ENCODE peak calls at places on chromosomes 5 and 9, in nine cellular contexts. C is hepatocyte, E is K562, Z is OCI-LY7, A is astrocyte, I is neuronal stem cell, S is fibroblast of lung, B is GM23248, W is IMR-90. Y is an unnamed sample. For H3K36me3, the result is how much of the 10 kb centered on the place peaks cover.

GRCh38 chr9:132673355-132673754 is 3.1 kb downstream of the GTF3C4 start:
- DNase-seq in C (peak), E (peak), Z (peak), A (peak), I (no peak), S (peak), B (peak), W (peak), Y (peak)

GRCh38 chr9:109887079-109887478 is 107.1 kb downstream of the PALM2AKAP2 start:
- DNase-seq in C (no peak), E (no peak), Z (no peak), A (peak), I (no peak), S (peak), B (peak), W (peak), Y (peak)

GRCh38 chr5:1013948-1014301 is 5.3 kb downstream of the NKD2 start:
- DNase-seq in C (no peak), E (no peak), Z (no peak), A (no peak), I (no peak), S (no peak), B (no peak), W (no peak), Y (peak)

GRCh38 chr9:134191455-134192209 is 27.3 kb upstream of the RNU6ATAC start:
- DNase-seq in C (no peak), E (no peak), Z (no peak), A (no peak), I (no peak), S (no peak), B (no peak), W (no peak), Y (peak)

GRCh38 chr5:150153957-150154617 is 1.6 kb downstream of the PDGFRB start:
- DNase-seq in C (peak), E (no peak), Z (peak), A (peak), I (no peak), S (peak), B (peak), W (peak), Y (no peak)

GRCh38 chr5:110815916-110816605 is 77.3 kb downstream of the SLC25A46 start:
- DNase-seq in C (no peak), E (no peak), Z (no peak), A (peak), I (no peak), S (peak), B (no peak), W (peak), Y (no peak)

GRCh38 chr5:143931986-143932385 is 120.0 kb downstream of the HMHB1 start:
- DNase-seq in C (no peak), E (no peak), Z (no peak), A (no peak), I (no peak), S (no peak), B (no peak), W (no peak), Y (no peak)

GRCh38 chr5:87393331-87393730 is 19.4 kb downstream of the CCNH start:
- DNase-seq in C (no peak), E (no peak), Z (no peak), A (peak), I (no peak), S (peak), B (peak), W (peak), Y (no peak)

GRCh38 chr5:2680979-2681378 is 70.5 kb downstream of the IRX2 start:
- DNase-seq in C (no peak), E (no peak), Z (no peak), A (peak), I (no peak), S (peak), B (no peak), W (no peak), Y (no peak)

GRCh38 chr5:149228610-149229297 is 42.9 kb upstream of the AFAP1L1 start:
- DNase-seq in C (peak), E (peak), Z (no peak), A (peak), I (no peak), S (peak), B (peak), W (peak), Y (peak)

GRCh38 chr9:14343948-14344547 is 30.1 kb upstream of the NFIB start:
- DNase-seq in C (no peak), E (no peak), Z (no peak), A (no peak), I (no peak), S (no peak), B (no peak), W (no peak), Y (no peak)
- H3K4me2 ChIP-seq in C (peak), E (no peak), Z (no peak), A (peak), I (no peak), S (peak), B (no peak), W (no peak), Y (peak)

GRCh38 chr9:123080444-123080843 is 47.0 kb downstream of the GPR21 start:
- DNase-seq in C (no peak), E (no peak), Z (no peak), A (no peak), I (no peak), S (no peak), B (no peak), W (no peak), Y (no peak)
- H3K36me3 ChIP-seq in C (under half), E (under half), Z (half or more), A (under half), I (half or more), S (under half), B (under half), W (under half), Y (under half)

GRCh38 chr5:38404236-38404635 is 145.9 kb downstream of the EGFLAM start:
- DNase-seq in C (no peak), E (no peak), Z (no peak), A (no peak), I (no peak), S (no peak), B (no peak), W (no peak), Y (no peak)

GRCh38 chr5:38403407-38403806 is 145.0 kb downstream of the EGFLAM start:
- DNase-seq in C (no peak), E (no peak), Z (no peak), A (peak), I (no peak), S (peak), B (no peak), W (peak), Y (no peak)

GRCh38 chr5:38401145-38401544 is 142.8 kb downstream of the EGFLAM start:
- DNase-seq in C (no peak), E (no peak), Z (no peak), A (no peak), I (no peak), S (no peak), B (no peak), W (no peak), Y (no peak)

GRCh38 chr5:38396766-38397165 is 138.4 kb downstream of the EGFLAM start:
- DNase-seq in C (no peak), E (no peak), Z (no peak), A (no peak), I (no peak), S (no peak), B (no peak), W (no peak), Y (no peak)

DNA sequence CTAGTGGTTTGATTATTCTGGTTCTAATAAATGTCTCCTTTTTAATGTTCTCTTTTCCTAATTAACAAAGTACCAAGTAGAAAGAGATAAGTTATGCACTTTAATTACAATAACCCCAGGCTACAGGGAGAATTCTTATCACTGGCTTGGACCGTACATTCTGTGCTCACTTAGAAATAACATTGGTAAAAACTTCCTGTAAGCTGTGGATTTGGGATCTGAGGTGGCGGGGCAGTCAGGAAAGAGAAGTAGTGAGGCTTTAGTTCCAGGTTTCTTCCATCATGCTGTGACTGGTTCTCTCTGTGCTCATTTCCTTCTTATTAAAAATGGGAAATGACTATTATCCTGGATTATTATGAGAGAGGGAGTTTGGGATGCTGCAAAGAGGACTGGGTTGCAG is 142.0 kb downstream of the EGFLAM start:
- DNase-seq in C (no peak), E (no peak), Z (no peak), A (no peak), I (no peak), S (no peak), B (no peak), W (no peak), Y (no peak)
- H3K27ac ChIP-seq in C (no peak), E (no peak), Z (no peak), A (no peak), I (no peak), S (no peak), B (no peak), W (no peak), Y (no peak)

DNA sequence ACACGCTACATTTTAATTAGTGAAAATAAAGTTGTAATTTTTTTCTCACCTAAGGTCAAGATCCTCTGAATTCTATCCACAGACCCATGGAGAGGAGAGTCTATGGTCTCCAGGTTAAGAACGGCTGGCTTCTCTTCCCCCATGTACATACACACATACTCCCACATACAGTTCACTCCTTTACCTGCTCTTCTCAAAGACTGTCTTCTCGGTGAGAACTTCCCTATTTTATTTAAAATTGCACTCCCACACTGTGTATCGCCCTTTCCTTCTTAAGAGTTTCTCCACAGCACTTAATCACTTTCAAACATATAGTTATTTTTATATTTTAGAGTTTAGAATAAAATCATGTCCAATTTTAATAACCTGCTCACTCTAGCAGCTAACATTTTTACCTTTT is 3.6 kb upstream of the JADE2 start:
- DNase-seq in C (no peak), E (no peak), Z (no peak), A (no peak), I (no peak), S (no peak), B (no peak), W (no peak), Y (no peak)
- H3K4me2 ChIP-seq in C (no peak), E (no peak), Z (no peak), A (no peak), I (no peak), S (no peak), B (no peak), W (no peak), Y (no peak)

GRCh38 chr9:92717201-92718085 is 47.2 kb downstream of the BICD2 start:
- DNase-seq in C (no peak), E (no peak), Z (peak), A (no peak), I (no peak), S (no peak), B (no peak), W (no peak), Y (peak)
- H3K36me3 ChIP-seq in C (under half), E (half or more), Z (half or more), A (under half), I (half or more), S (under half), B (under half), W (half or more), Y (half or more)

GRCh38 chr5:132760601-132761317 is 13.5 kb downstream of the CCNI2 start:
- DNase-seq in C (no peak), E (no peak), Z (no peak), A (no peak), I (no peak), S (no peak), B (no peak), W (no peak), Y (peak)

GRCh38 chr5:132761321-132762240 is 14.4 kb downstream of the CCNI2 start:
- DNase-seq in C (no peak), E (no peak), Z (no peak), A (no peak), I (no peak), S (no peak), B (no peak), W (no peak), Y (peak)

GRCh38 chr5:132764051-132764450 is 13.0 kb downstream of the SEPTIN8 start:
- DNase-seq in C (no peak), E (no peak), Z (no peak), A (no peak), I (no peak), S (no peak), B (no peak), W (no peak), Y (peak)

GRCh38 chr5:132763369-132764036 is 13.5 kb downstream of the SEPTIN8 start:
- DNase-seq in C (no peak), E (no peak), Z (no peak), A (no peak), I (no peak), S (no peak), B (no peak), W (no peak), Y (peak)

GRCh38 chr5:132762246-132763000 is 14.6 kb downstream of the SEPTIN8 start:
- DNase-seq in C (no peak), E (no peak), Z (no peak), A (no peak), I (no peak), S (no peak), B (no peak), W (no peak), Y (peak)
- H3K27ac ChIP-seq in C (no peak), E (no peak), Z (no peak), A (no peak), I (peak), S (no peak), B (no peak), W (no peak), Y (no peak)

DNA sequence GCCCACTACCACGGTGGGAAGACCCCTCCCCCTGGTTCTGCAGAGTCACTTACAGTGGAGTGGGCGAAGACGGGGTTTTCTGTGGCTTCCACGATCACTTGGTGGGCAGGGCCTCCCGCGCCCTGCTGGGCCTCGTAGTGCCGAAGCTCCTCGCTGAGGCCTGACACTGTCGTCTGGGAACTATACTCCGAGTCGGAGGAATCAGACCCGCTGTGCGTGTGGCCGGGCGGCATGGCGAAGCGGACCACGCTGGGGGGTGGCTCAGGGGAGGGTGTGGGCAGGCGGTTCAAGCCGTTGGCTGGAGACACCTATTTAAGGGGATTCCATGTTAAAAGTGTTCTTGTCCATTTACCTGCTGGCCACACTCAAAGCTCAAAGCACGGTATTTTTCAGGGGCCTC is 67.8 kb downstream of the PTCH1 start:
- DNase-seq in C (no peak), E (no peak), Z (no peak), A (no peak), I (no peak), S (no peak), B (no peak), W (no peak), Y (no peak)
- H3K4me2 ChIP-seq in C (no peak), E (no peak), Z (no peak), A (no peak), I (no peak), S (no peak), B (no peak), W (no peak), Y (no peak)

GRCh38 chr5:6598351-6598900 is 34.4 kb downstream of the NSUN2 start:
- DNase-seq in C (no peak), E (no peak), Z (no peak), A (peak), I (no peak), S (peak), B (peak), W (peak), Y (no peak)
- H3K36me3 ChIP-seq in C (under half), E (half or more), Z (half or more), A (under half), I (half or more), S (under half), B (under half), W (under half), Y (half or more)

GRCh38 chr5:132774896-132775295 is 2.1 kb downstream of the SEPTIN8 start:
- DNase-seq in C (no peak), E (no peak), Z (no peak), A (no peak), I (no peak), S (no peak), B (peak), W (no peak), Y (no peak)

GRCh38 chr5:132777209-132778069 is at the start of gene SEPTIN8:
- DNase-seq in C (peak), E (peak), Z (peak), A (no peak), I (peak), S (peak), B (peak), W (no peak), Y (peak)

GRCh38 chr5:132775439-132776076 is 1.5 kb downstream of the SEPTIN8 start:
- DNase-seq in C (peak), E (no peak), Z (no peak), A (peak), I (no peak), S (peak), B (peak), W (no peak), Y (peak)

GRCh38 chr5:132776932-132777208 is 169 bp downstream of the SEPTIN8 start:
- DNase-seq in C (peak), E (no peak), Z (no peak), A (no peak), I (no peak), S (no peak), B (no peak), W (no peak), Y (no peak)

GRCh38 chr5:132776077-132776931 is 735 bp downstream of the SEPTIN8 start:
- DNase-seq in C (peak), E (peak), Z (no peak), A (peak), I (no peak), S (peak), B (peak), W (no peak), Y (no peak)
- H3K27ac ChIP-seq in C (peak), E (peak), Z (no peak), A (no peak), I (no peak), S (peak), B (no peak), W (peak), Y (no peak)

DNA sequence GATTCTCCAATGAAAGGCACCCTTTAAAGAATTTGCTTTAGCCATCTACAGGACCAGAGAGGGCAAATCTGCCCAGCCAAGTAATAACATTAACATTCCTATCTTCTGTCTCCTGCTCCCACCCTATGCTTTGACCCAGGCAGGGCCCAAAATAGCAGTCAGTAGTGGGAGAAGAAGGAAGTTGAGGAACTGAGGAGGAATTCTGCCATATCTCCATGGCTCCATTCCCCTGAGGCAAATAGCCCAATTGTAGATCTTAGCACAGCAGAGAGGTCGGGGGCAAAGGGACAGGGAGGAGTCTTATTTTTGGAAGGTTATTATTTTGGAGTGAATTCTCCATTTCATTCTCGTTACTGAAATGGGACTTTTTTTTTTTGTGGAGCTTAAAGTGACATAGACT is 111.1 kb upstream of the IFNK start:
- DNase-seq in C (no peak), E (no peak), Z (no peak), A (no peak), I (no peak), S (no peak), B (no peak), W (no peak), Y (no peak)
- H3K4me2 ChIP-seq in C (peak), E (peak), Z (no peak), A (no peak), I (no peak), S (peak), B (peak), W (no peak), Y (peak)